ENCODE peak calls at places on chromosomes 5 and 9, in five cellular contexts. One of them, this sample, is unnamed.

GRCh38 chr9:63859475-63860215 is 1425.4 kb downstream of the FOXD4L5 start:
- DNase-seq in HFFc6: peak; percentile 31
- DNase-seq in fibroblast of mammary gland: peak; percentile 0
- DNase-seq in kidney epithelial cell: no peak
- DNase-seq in lower leg skin: no peak
- DNase-seq in this sample: no peak

GRCh38 chr9:132768932-132769894 is 98.9 kb downstream of the GTF3C4 start:
- DNase-seq in lower leg skin: peak; percentile 87
- DNase-seq in kidney epithelial cell: no peak
- DNase-seq in fibroblast of mammary gland: peak; percentile 58
- DNase-seq in HFFc6: peak; percentile 38
- DNase-seq in this sample: peak; percentile 62

GRCh38 chr5:148397968-148398595 is 14.3 kb downstream of the FBXO38 start:
- DNase-seq in HFFc6: no peak
- DNase-seq in kidney epithelial cell: no peak
- DNase-seq in fibroblast of mammary gland: no peak
- DNase-seq in lower leg skin: no peak
- DNase-seq in this sample: no peak

GRCh38 chr9:114168281-114169028 is 13.1 kb downstream of the COL27A1 start:
- DNase-seq in fibroblast of mammary gland: no peak
- DNase-seq in HFFc6: no peak
- DNase-seq in lower leg skin: no peak
- DNase-seq in kidney epithelial cell: no peak
- DNase-seq in this sample: no peak

GRCh38 chr5:153960269-153961215 is 78.2 kb downstream of the FAM114A2 start:
- DNase-seq in lower leg skin: no peak
- DNase-seq in kidney epithelial cell: no peak
- DNase-seq in fibroblast of mammary gland: peak; percentile 34
- DNase-seq in HFFc6: no peak
- DNase-seq in this sample: no peak

GRCh38 chr9:22863106-22863505 is 416.5 kb downstream of the DMRTA1 start:
- DNase-seq in HFFc6: no peak
- DNase-seq in fibroblast of mammary gland: no peak
- DNase-seq in kidney epithelial cell: no peak
- DNase-seq in lower leg skin: no peak
- DNase-seq in this sample: no peak

GRCh38 chr5:16579142-16579541 is 37.7 kb downstream of the RETREG1 start:
- DNase-seq in lower leg skin: no peak
- DNase-seq in kidney epithelial cell: no peak
- DNase-seq in fibroblast of mammary gland: no peak
- DNase-seq in HFFc6: no peak
- DNase-seq in this sample: no peak

GRCh38 chr5:19233573-19233972 is 754.4 kb downstream of the CDH18 start:
- DNase-seq in fibroblast of mammary gland: no peak
- DNase-seq in kidney epithelial cell: no peak
- DNase-seq in lower leg skin: no peak
- DNase-seq in HFFc6: no peak
- DNase-seq in this sample: no peak

GRCh38 chr5:15752886-15753285 is 252.9 kb downstream of the FBXL7 start:
- DNase-seq in lower leg skin: no peak
- DNase-seq in fibroblast of mammary gland: peak; percentile 52
- DNase-seq in HFFc6: no peak
- DNase-seq in kidney epithelial cell: no peak
- DNase-seq in this sample: no peak

GRCh38 chr9:87882627-87883026 is at the start of gene SPATA31E1:
- DNase-seq in HFFc6: no peak
- DNase-seq in fibroblast of mammary gland: peak; percentile 13
- DNase-seq in kidney epithelial cell: no peak
- DNase-seq in lower leg skin: no peak
- DNase-seq in this sample: peak; percentile 29

GRCh38 chr5:41770799-41771198 is 99.4 kb downstream of the OXCT1 start:
- DNase-seq in HFFc6: no peak
- DNase-seq in kidney epithelial cell: no peak
- DNase-seq in lower leg skin: no peak
- DNase-seq in fibroblast of mammary gland: no peak
- DNase-seq in this sample: no peak

GRCh38 chr9:127263664-127264063 is 910 bp upstream of the GARNL3 start:
- DNase-seq in kidney epithelial cell: no peak
- DNase-seq in HFFc6: no peak
- DNase-seq in lower leg skin: no peak
- DNase-seq in fibroblast of mammary gland: no peak
- DNase-seq in this sample: no peak

GRCh38 chr9:105103776-105104175 is 140.7 kb upstream of the SLC44A1 start:
- DNase-seq in fibroblast of mammary gland: no peak
- DNase-seq in HFFc6: peak; percentile 37
- DNase-seq in kidney epithelial cell: no peak
- DNase-seq in lower leg skin: no peak
- DNase-seq in this sample: no peak

DNA sequence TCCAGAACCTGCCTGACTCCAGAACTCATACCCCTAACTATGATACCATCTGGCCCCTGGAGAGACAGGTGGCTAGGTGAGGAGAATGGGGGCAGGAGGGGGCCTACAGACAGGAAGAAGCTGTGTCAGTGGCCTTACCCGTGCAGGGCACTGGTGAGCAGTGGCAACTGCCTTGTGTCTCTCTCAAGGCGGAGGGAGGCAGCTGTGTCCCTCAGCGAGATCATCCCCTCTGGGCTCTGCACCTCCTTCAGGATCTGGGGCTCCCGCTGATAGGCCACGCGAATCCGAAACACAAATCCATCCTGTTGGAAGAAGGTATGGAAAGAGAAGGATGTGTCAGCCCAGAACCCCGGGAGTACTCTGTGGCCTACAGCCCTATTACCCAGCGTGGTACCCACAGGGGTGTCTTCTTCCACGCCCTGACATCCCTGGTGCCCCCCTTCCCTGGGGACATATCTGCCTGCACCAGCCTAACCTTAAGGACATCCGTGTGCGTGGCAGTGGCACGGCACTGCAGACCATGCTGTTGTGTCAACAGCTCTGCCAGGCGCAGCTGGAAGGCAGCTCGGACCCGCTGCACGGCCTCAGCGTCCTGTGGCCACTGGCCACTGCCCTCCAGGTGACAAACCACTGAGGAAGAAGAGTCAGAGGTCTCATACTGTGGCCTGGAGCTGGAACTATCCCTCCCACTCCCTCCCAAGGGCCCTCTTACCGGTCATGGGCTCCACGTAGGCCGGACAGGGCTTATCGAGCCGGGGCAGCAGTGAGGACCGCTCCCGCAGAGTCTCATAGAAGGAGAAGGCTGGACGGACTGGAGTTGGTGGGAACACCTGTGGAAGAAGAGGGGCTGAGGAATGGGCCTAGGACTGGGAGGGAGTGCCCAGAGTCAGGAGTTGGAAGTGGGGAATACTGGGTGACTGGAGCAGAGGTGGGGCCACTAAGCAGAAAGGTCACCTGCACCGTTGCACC is 7.8 kb downstream of the NOL6 start:
- DNase-seq in lower leg skin: no peak
- DNase-seq in HFFc6: no peak
- DNase-seq in kidney epithelial cell: no peak
- DNase-seq in fibroblast of mammary gland: no peak
- DNase-seq in this sample: no peak
- TF ChIP-seq CTCF in lower leg skin: no peak
- TF ChIP-seq CTCF in HFFc6: no peak
- TF ChIP-seq CTCF in kidney epithelial cell: no peak
- TF ChIP-seq CTCF in fibroblast of mammary gland: no peak
- TF ChIP-seq CTCF in this sample: no peak

DNA sequence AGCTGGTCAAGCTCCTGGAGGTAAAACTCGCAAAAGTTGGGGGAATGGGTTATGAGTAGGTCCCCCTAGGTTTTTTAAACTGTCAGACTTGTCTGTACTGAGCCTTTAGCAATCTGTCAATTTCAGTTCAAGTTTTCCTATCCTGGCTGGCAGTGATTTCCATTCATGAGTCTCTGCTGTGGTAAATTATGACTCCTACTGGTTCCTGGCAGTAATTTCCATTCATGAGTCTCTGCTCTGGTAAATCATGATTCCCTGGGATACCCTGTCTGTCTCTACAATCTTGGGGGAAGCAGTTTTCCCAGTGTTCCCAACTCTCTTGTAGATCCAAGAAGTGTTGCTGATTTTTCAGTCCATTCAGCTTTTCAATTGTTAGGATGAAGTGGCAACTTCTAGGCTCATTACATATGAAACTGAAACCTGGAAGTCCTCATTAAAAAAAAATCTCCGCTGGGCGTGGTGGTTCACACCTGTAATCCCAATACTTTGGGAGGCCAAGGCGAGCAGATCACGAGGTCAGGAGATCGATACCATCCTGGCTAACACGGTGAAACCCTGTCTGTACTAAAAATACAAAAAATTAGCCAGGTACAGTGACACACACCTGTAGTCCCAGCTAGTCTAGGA is 91.3 kb upstream of the GPBP1 start:
- DNase-seq in lower leg skin: no peak
- DNase-seq in HFFc6: peak; percentile 17
- DNase-seq in fibroblast of mammary gland: peak; percentile 17
- DNase-seq in kidney epithelial cell: peak; percentile 14
- DNase-seq in this sample: no peak
- TF ChIP-seq CTCF in lower leg skin: no peak
- TF ChIP-seq CTCF in HFFc6: peak; percentile 55
- TF ChIP-seq CTCF in fibroblast of mammary gland: peak; percentile 21
- TF ChIP-seq CTCF in kidney epithelial cell: peak; percentile 59
- TF ChIP-seq CTCF in this sample: peak; percentile 42

GRCh38 chr9:125963932-125964331 is 216.8 kb downstream of the PBX3 start:
- DNase-seq in kidney epithelial cell: no peak
- DNase-seq in fibroblast of mammary gland: no peak
- DNase-seq in HFFc6: no peak
- DNase-seq in lower leg skin: no peak
- DNase-seq in this sample: no peak
- TF ChIP-seq CTCF in kidney epithelial cell: no peak
- TF ChIP-seq CTCF in fibroblast of mammary gland: no peak
- TF ChIP-seq CTCF in HFFc6: no peak
- TF ChIP-seq CTCF in lower leg skin: no peak
- TF ChIP-seq CTCF in this sample: no peak

GRCh38 chr5:10734832-10735231 is 26.2 kb downstream of the DAP start:
- DNase-seq in HFFc6: no peak
- DNase-seq in kidney epithelial cell: no peak
- DNase-seq in lower leg skin: no peak
- DNase-seq in fibroblast of mammary gland: peak; percentile 14
- DNase-seq in this sample: no peak

GRCh38 chr5:10736808-10737207 is 24.2 kb downstream of the DAP start:
- DNase-seq in lower leg skin: no peak
- DNase-seq in fibroblast of mammary gland: no peak
- DNase-seq in kidney epithelial cell: no peak
- DNase-seq in HFFc6: no peak
- DNase-seq in this sample: no peak

GRCh38 chr5:10735569-10736255 is 25.3 kb downstream of the DAP start:
- DNase-seq in fibroblast of mammary gland: no peak
- DNase-seq in lower leg skin: no peak
- DNase-seq in HFFc6: no peak
- DNase-seq in kidney epithelial cell: no peak
- DNase-seq in this sample: no peak

GRCh38 chr5:10737880-10738279 is 23.2 kb downstream of the DAP start:
- DNase-seq in kidney epithelial cell: no peak
- DNase-seq in HFFc6: no peak
- DNase-seq in fibroblast of mammary gland: no peak
- DNase-seq in lower leg skin: no peak
- DNase-seq in this sample: no peak

GRCh38 chr5:10736354-10736753 is 24.7 kb downstream of the DAP start:
- DNase-seq in HFFc6: no peak
- DNase-seq in kidney epithelial cell: no peak
- DNase-seq in fibroblast of mammary gland: no peak
- DNase-seq in lower leg skin: no peak
- DNase-seq in this sample: no peak
- TF ChIP-seq CTCF in HFFc6: no peak
- TF ChIP-seq CTCF in kidney epithelial cell: no peak
- TF ChIP-seq CTCF in fibroblast of mammary gland: no peak
- TF ChIP-seq CTCF in lower leg skin: no peak
- TF ChIP-seq CTCF in this sample: no peak

This sample was measured in type B pancreatic cell.